ENCODE peak calls at places on chromosomes 11 and 22, in ten cellular contexts. One of them, this sample, is unnamed.

GRCh38 chr11:118003021-118003423 is 16.8 kb downstream of the IL10RA start:
- DNase-seq in OCI-LY7: peak
- DNase-seq in CD8-positive, alpha-beta T cell: no peak
- DNase-seq in spleen: peak
- DNase-seq in lung: no peak
- DNase-seq in psoas muscle: no peak
- DNase-seq in pancreas: no peak
- DNase-seq in stomach: no peak
- DNase-seq in uterus: no peak
- DNase-seq in A549: no peak
- DNase-seq in this sample: no peak

GRCh38 chr11:124657922-124658321 is 15.6 kb downstream of the SIAE start:
- DNase-seq in pancreas: no peak
- DNase-seq in spleen: no peak
- DNase-seq in A549: no peak
- DNase-seq in CD8-positive, alpha-beta T cell: no peak
- DNase-seq in uterus: no peak
- DNase-seq in stomach: no peak
- DNase-seq in psoas muscle: no peak
- DNase-seq in lung: no peak
- DNase-seq in OCI-LY7: no peak
- DNase-seq in this sample: no peak

GRCh38 chr22:21629262-21630149 is at the start of gene YDJC:
- DNase-seq in A549: peak
- DNase-seq in OCI-LY7: peak
- DNase-seq in stomach: peak
- DNase-seq in CD8-positive, alpha-beta T cell: peak
- DNase-seq in uterus: peak
- DNase-seq in spleen: peak
- DNase-seq in psoas muscle: peak
- DNase-seq in lung: peak
- DNase-seq in pancreas: peak
- DNase-seq in this sample: peak

GRCh38 chr11:87421422-87421821 is 383.7 kb downstream of the TMEM135 start:
- DNase-seq in OCI-LY7: peak
- DNase-seq in pancreas: peak
- DNase-seq in stomach: no peak
- DNase-seq in A549: peak
- DNase-seq in lung: peak
- DNase-seq in uterus: peak
- DNase-seq in psoas muscle: no peak
- DNase-seq in CD8-positive, alpha-beta T cell: no peak
- DNase-seq in spleen: no peak
- DNase-seq in this sample: peak

GRCh38 chr22:44351685-44352377 is 39.1 kb upstream of the SHISAL1 start:
- DNase-seq in spleen: no peak
- DNase-seq in A549: peak
- DNase-seq in stomach: no peak
- DNase-seq in psoas muscle: no peak
- DNase-seq in OCI-LY7: no peak
- DNase-seq in uterus: peak
- DNase-seq in CD8-positive, alpha-beta T cell: no peak
- DNase-seq in pancreas: no peak
- DNase-seq in lung: no peak
- DNase-seq in this sample: peak

GRCh38 chr11:123429336-123429735 is 733 bp upstream of the GRAMD1B start:
- DNase-seq in psoas muscle: no peak
- DNase-seq in stomach: no peak
- DNase-seq in CD8-positive, alpha-beta T cell: no peak
- DNase-seq in A549: no peak
- DNase-seq in uterus: no peak
- DNase-seq in OCI-LY7: no peak
- DNase-seq in spleen: no peak
- DNase-seq in lung: no peak
- DNase-seq in pancreas: no peak
- DNase-seq in this sample: no peak

GRCh38 chr11:99432677-99433076 is 411.9 kb downstream of the CNTN5 start:
- DNase-seq in lung: no peak
- DNase-seq in A549: no peak
- DNase-seq in stomach: no peak
- DNase-seq in spleen: no peak
- DNase-seq in OCI-LY7: no peak
- DNase-seq in uterus: no peak
- DNase-seq in pancreas: no peak
- DNase-seq in CD8-positive, alpha-beta T cell: no peak
- DNase-seq in psoas muscle: no peak
- DNase-seq in this sample: no peak

GRCh38 chr22:29269731-29270474 is 1.8 kb downstream of the EWSR1 start:
- DNase-seq in stomach: no peak
- DNase-seq in CD8-positive, alpha-beta T cell: no peak
- DNase-seq in A549: no peak
- DNase-seq in spleen: no peak
- DNase-seq in psoas muscle: no peak
- DNase-seq in OCI-LY7: peak
- DNase-seq in uterus: no peak
- DNase-seq in pancreas: no peak
- DNase-seq in lung: no peak
- DNase-seq in this sample: peak

GRCh38 chr22:42946551-42947198 is 68.3 kb downstream of the PACSIN2 start:
- DNase-seq in uterus: no peak
- DNase-seq in lung: no peak
- DNase-seq in spleen: no peak
- DNase-seq in pancreas: no peak
- DNase-seq in stomach: no peak
- DNase-seq in OCI-LY7: no peak
- DNase-seq in psoas muscle: no peak
- DNase-seq in CD8-positive, alpha-beta T cell: no peak
- DNase-seq in A549: no peak
- DNase-seq in this sample: no peak

GRCh38 chr22:42949159-42949558 is 65.8 kb downstream of the PACSIN2 start:
- DNase-seq in OCI-LY7: no peak
- DNase-seq in CD8-positive, alpha-beta T cell: no peak
- DNase-seq in psoas muscle: peak
- DNase-seq in spleen: no peak
- DNase-seq in uterus: no peak
- DNase-seq in A549: no peak
- DNase-seq in pancreas: no peak
- DNase-seq in stomach: no peak
- DNase-seq in lung: no peak
- DNase-seq in this sample: peak

GRCh38 chr22:42945736-42946135 is 69.2 kb downstream of the PACSIN2 start:
- DNase-seq in psoas muscle: no peak
- DNase-seq in OCI-LY7: no peak
- DNase-seq in uterus: no peak
- DNase-seq in A549: no peak
- DNase-seq in stomach: no peak
- DNase-seq in lung: no peak
- DNase-seq in spleen: no peak
- DNase-seq in CD8-positive, alpha-beta T cell: no peak
- DNase-seq in pancreas: no peak
- DNase-seq in this sample: peak

GRCh38 chr22:42948205-42948804 is 66.6 kb downstream of the PACSIN2 start:
- DNase-seq in uterus: no peak
- DNase-seq in stomach: no peak
- DNase-seq in psoas muscle: no peak
- DNase-seq in CD8-positive, alpha-beta T cell: no peak
- DNase-seq in A549: no peak
- DNase-seq in spleen: no peak
- DNase-seq in pancreas: no peak
- DNase-seq in lung: no peak
- DNase-seq in OCI-LY7: no peak
- DNase-seq in this sample: no peak

DNA sequence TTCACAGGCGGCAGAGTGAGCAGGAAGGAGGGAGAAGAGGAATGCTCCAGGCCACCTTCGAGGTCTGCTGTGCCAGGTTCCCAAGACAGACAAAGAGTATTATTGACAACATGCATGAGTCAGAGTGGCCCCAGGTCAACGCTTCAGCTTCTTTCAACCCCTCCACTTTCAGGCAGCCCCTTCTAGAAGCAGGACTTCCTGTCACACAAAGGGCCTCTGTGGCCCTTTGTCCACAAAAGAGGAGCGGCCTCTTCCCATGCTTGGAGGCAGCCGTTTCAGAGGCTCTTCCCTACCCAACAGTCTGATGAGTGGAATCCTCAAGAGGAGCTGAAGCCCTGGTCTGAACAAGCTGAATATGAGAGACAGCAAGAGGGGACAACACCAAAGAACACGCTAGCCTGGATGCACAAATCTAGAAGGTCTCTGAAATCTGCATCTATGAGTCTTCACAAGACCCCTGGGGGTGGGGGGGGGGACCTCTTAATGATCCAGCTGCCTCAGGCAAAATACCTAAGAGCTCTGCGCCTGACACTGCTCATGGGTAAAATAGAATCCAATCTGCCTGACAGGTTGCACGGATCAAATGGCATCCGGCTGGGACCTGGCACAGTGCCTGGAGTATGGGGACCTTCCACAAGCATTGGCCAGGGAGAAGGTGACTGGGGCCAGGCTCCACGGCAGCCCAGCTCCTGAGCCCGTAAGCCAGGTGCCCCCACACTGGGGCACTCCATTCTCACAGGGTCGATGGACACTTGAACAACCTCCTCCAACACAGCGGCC is 67.5 kb downstream of the PACSIN2 start:
- DNase-seq in OCI-LY7: no peak
- DNase-seq in spleen: no peak
- DNase-seq in uterus: no peak
- DNase-seq in stomach: peak
- DNase-seq in A549: peak
- DNase-seq in pancreas: peak
- DNase-seq in psoas muscle: peak
- DNase-seq in CD8-positive, alpha-beta T cell: no peak
- DNase-seq in lung: no peak
- DNase-seq in this sample: peak
- H3K27ac ChIP-seq in OCI-LY7: no peak
- H3K27ac ChIP-seq in spleen: no peak
- H3K27ac ChIP-seq in uterus: no peak
- H3K27ac ChIP-seq in stomach: peak
- H3K27ac ChIP-seq in A549: peak
- H3K27ac ChIP-seq in pancreas: peak
- H3K27ac ChIP-seq in psoas muscle: peak
- H3K27ac ChIP-seq in CD8-positive, alpha-beta T cell: no peak
- H3K27ac ChIP-seq in lung: peak
- H3K27ac ChIP-seq in this sample: peak

DNA sequence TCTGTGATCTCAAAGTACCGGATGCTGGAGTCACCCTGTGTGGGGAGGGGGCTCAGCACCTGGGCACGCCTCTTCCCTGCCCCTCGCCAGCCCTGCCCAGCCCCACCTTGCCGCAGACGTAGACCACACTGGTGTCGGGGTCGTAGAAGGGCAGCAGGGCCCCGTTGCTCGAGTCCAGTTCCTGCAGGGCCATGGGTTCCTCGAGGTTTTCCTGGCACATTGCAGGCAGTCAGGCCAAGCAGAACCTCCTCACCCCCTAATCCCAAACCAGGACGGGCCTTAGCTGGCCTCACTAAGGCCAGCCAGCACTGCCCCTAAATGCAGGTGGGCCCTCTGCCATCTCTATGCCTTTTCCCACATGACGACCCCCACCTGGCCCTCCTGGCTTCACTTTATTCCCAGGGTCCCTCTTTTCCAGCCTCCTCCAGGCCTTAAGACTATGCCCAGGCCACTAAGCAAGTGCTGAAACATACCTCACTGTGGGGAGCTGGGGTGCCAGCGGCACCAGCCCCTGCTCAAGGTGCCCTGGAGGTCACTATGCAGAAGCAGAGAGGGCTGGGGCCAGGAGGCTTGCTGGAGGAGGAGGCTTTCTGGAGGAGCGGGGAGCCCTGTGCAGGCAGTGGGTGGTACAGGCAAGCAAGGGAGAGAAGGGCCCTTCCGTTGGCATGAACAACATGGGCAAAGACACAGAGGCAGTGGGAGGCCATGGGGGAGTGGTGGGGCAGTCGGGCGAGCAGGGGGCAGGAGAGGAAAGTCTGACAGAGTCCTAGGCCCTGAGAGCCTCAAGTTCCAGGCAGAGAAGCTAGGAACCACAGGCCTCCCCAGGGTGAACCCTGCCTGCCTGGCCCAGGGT is 2.8 kb downstream of the CORO1B start:
- DNase-seq in psoas muscle: no peak
- DNase-seq in uterus: no peak
- DNase-seq in pancreas: no peak
- DNase-seq in A549: no peak
- DNase-seq in spleen: no peak
- DNase-seq in OCI-LY7: peak
- DNase-seq in lung: no peak
- DNase-seq in CD8-positive, alpha-beta T cell: no peak
- DNase-seq in stomach: no peak
- DNase-seq in this sample: no peak
- H3K27ac ChIP-seq in psoas muscle: peak
- H3K27ac ChIP-seq in uterus: peak
- H3K27ac ChIP-seq in pancreas: no peak
- H3K27ac ChIP-seq in A549: no peak
- H3K27ac ChIP-seq in spleen: peak
- H3K27ac ChIP-seq in OCI-LY7: peak
- H3K27ac ChIP-seq in lung: peak
- H3K27ac ChIP-seq in CD8-positive, alpha-beta T cell: peak
- H3K27ac ChIP-seq in stomach: peak
- H3K27ac ChIP-seq in this sample: no peak

GRCh38 chr11:13964771-13965074 is 2.2 kb downstream of the SPON1 start:
- DNase-seq in CD8-positive, alpha-beta T cell: no peak
- DNase-seq in spleen: no peak
- DNase-seq in stomach: no peak
- DNase-seq in A549: no peak
- DNase-seq in lung: no peak
- DNase-seq in uterus: no peak
- DNase-seq in pancreas: no peak
- DNase-seq in psoas muscle: no peak
- DNase-seq in OCI-LY7: no peak
- DNase-seq in this sample: no peak

GRCh38 chr11:13963169-13963948 is 836 bp downstream of the SPON1 start:
- DNase-seq in lung: no peak
- DNase-seq in A549: no peak
- DNase-seq in spleen: peak
- DNase-seq in OCI-LY7: no peak
- DNase-seq in psoas muscle: no peak
- DNase-seq in stomach: no peak
- DNase-seq in uterus: peak
- DNase-seq in CD8-positive, alpha-beta T cell: peak
- DNase-seq in pancreas: no peak
- DNase-seq in this sample: no peak

GRCh38 chr11:13962562-13963168 is at the start of gene SPON1:
- DNase-seq in CD8-positive, alpha-beta T cell: peak
- DNase-seq in pancreas: peak
- DNase-seq in spleen: peak
- DNase-seq in lung: peak
- DNase-seq in stomach: peak
- DNase-seq in OCI-LY7: no peak
- DNase-seq in psoas muscle: no peak
- DNase-seq in uterus: peak
- DNase-seq in A549: no peak
- DNase-seq in this sample: peak

GRCh38 chr11:13965337-13965736 is 2.8 kb downstream of the SPON1 start:
- DNase-seq in psoas muscle: no peak
- DNase-seq in spleen: no peak
- DNase-seq in pancreas: no peak
- DNase-seq in CD8-positive, alpha-beta T cell: no peak
- DNase-seq in OCI-LY7: no peak
- DNase-seq in stomach: peak
- DNase-seq in uterus: no peak
- DNase-seq in lung: no peak
- DNase-seq in A549: no peak
- DNase-seq in this sample: no peak

GRCh38 chr11:13963949-13964770 is 1.6 kb downstream of the SPON1 start:
- DNase-seq in lung: peak
- DNase-seq in pancreas: no peak
- DNase-seq in spleen: no peak
- DNase-seq in OCI-LY7: no peak
- DNase-seq in stomach: no peak
- DNase-seq in A549: no peak
- DNase-seq in CD8-positive, alpha-beta T cell: no peak
- DNase-seq in uterus: peak
- DNase-seq in psoas muscle: no peak
- DNase-seq in this sample: no peak
- H3K27ac ChIP-seq in lung: peak
- H3K27ac ChIP-seq in pancreas: no peak
- H3K27ac ChIP-seq in spleen: no peak
- H3K27ac ChIP-seq in OCI-LY7: no peak
- H3K27ac ChIP-seq in stomach: peak
- H3K27ac ChIP-seq in A549: no peak
- H3K27ac ChIP-seq in CD8-positive, alpha-beta T cell: no peak
- H3K27ac ChIP-seq in uterus: peak
- H3K27ac ChIP-seq in psoas muscle: no peak
- H3K27ac ChIP-seq in this sample: no peak

GRCh38 chr22:33919591-33920501 is at the start of gene LARGE1:
- DNase-seq in psoas muscle: peak
- DNase-seq in OCI-LY7: peak
- DNase-seq in A549: peak
- DNase-seq in pancreas: peak
- DNase-seq in stomach: peak
- DNase-seq in uterus: peak
- DNase-seq in CD8-positive, alpha-beta T cell: no peak
- DNase-seq in spleen: peak
- DNase-seq in lung: peak
- DNase-seq in this sample: peak
- H3K27ac ChIP-seq in psoas muscle: peak
- H3K27ac ChIP-seq in OCI-LY7: no peak
- H3K27ac ChIP-seq in A549: peak
- H3K27ac ChIP-seq in pancreas: peak
- H3K27ac ChIP-seq in stomach: peak
- H3K27ac ChIP-seq in uterus: peak
- H3K27ac ChIP-seq in CD8-positive, alpha-beta T cell: no peak
- H3K27ac ChIP-seq in spleen: peak
- H3K27ac ChIP-seq in lung: peak
- H3K27ac ChIP-seq in this sample: peak